ENCODE peak calls at places on chromosomes 7 and 10, in five cellular contexts. N is NT2/D1, I is GM12878, W is HepG2, M is H1. U is an unnamed sample.

GRCh38 chr10:88670497-88670896 is 6.3 kb downstream of the LIPF start:
- DNase-seq in I (no peak), W (no peak), N (no peak), M (no peak), U (no peak)

GRCh38 chr7:45402480-45403218 is 171.5 kb upstream of the ADCY1 start:
- DNase-seq in I (peak), N (no peak), M (no peak), W (no peak), U (no peak)

GRCh38 chr7:131011976-131012375 is 278.0 kb upstream of the KLF14 start:
- DNase-seq in I (no peak), M (no peak), W (no peak), N (no peak), U (no peak)

GRCh38 chr10:13347235-13348156 is 597 bp downstream of the SEPHS1 start:
- DNase-seq in M (peak), N (no peak), W (peak), I (no peak), U (peak)

GRCh38 chr7:22718200-22718711 is 8.7 kb upstream of the IL6 start:
- DNase-seq in W (no peak), N (no peak), M (no peak), I (no peak), U (no peak)

GRCh38 chr7:78530351-78530750 is 731.8 kb downstream of the PHTF2 start:
- DNase-seq in N (no peak), W (peak), I (no peak), M (no peak), U (no peak)

GRCh38 chr10:132722980-132723970 is 62.7 kb downstream of the NKX6-2 start:
- DNase-seq in N (no peak), M (no peak), I (no peak), W (no peak), U (no peak)

GRCh38 chr7:2785071-2785500 is 59.0 kb downstream of the GNA12 start:
- DNase-seq in W (no peak), I (peak), M (no peak), N (no peak), U (no peak)

GRCh38 chr7:109092268-109092667 is 522.6 kb downstream of the DNAJB9 start:
- DNase-seq in M (no peak), N (no peak), I (no peak), W (no peak), U (no peak)

GRCh38 chr10:62561151-62561550 is 187.0 kb downstream of the ZNF365 start:
- DNase-seq in M (no peak), I (no peak), N (no peak), W (no peak), U (no peak)

GRCh38 chr7:30510124-30511074 is 5.8 kb upstream of the GGCT start:
- DNase-seq in M (no peak), I (no peak), W (peak), N (no peak), U (peak)

DNA sequence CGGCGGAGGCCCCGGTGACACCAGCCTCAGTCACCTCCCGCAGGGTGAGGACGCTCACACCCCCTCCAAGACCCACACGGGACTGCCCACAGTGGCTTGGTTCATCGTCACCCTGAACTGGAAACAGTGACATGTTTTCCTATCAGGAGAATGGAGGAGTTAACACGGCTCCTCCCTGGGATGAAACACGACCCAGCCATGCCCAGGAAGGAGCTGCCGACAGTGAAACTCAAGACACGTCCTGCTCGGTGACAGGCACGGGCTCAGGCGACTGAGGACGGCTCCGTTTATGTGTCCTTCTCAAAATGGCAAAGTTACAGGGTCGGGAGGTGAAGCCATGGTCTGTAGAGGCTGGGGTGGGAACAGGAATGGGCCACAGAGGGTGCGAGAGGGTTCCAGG is 272.5 kb downstream of the ADARB2 start:
- DNase-seq in N (no peak), M (no peak), W (no peak), I (no peak), U (peak)
- TF ChIP-seq SUZ12 in N (no peak), M (no peak), W (no peak), I (no peak), U (no peak)

GRCh38 chr10:89810908-89811515 is 109.6 kb downstream of the KIF20B start:
- DNase-seq in M (no peak), N (no peak), I (no peak), W (no peak), U (no peak)

GRCh38 chr10:89805599-89806013 is 104.2 kb downstream of the KIF20B start:
- DNase-seq in M (no peak), I (peak), N (no peak), W (no peak), U (no peak)
- TF ChIP-seq SUZ12 in M (no peak), I (no peak), N (no peak), W (no peak), U (no peak)

DNA sequence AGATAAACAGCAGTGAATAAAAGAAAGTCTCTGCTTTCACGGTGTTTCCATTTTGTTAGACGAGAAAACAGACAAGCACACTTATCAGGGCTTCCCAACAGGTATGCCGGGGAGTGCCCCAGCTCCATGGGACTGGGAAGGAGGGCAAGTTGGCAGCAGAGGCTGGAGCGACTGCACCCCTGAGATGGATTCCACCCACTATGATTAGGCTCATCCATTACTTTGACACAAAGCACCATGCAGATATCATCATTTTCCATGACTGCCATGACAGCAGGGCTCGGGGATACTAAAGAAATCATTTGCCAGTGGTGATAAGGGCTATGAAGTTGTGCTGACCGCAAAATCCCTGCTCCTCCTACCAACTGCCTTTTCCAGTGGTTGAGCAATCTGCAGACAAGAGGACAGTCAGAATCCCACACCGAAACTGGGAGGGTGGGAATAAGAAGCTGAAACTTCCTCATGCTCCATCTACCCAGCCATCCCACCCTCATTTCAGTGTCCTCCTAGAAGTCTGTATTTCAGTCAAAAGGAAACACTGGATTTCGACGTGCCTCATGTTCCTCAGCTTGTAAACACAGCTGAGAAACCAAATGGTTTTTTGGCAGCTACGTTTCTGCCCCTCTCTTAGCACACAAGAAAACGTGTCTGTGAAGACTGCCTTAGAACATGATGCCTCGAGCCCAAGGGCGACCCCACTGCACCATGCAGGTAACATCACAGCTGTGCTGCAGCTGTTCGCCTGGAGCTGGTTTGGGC is 15.5 kb downstream of the CREB3L2 start:
- DNase-seq in N (no peak), W (peak), M (no peak), I (no peak), U (no peak)
- TF ChIP-seq SUZ12 in N (no peak), W (no peak), M (no peak), I (no peak), U (no peak)

GRCh38 chr10:120005408-120006280 is 113.1 kb downstream of the SEC23IP start:
- DNase-seq in W (no peak), N (no peak), M (no peak), I (no peak), U (no peak)
- TF ChIP-seq SUZ12 in W (no peak), N (no peak), M (no peak), I (no peak), U (no peak)

GRCh38 chr10:56316603-56317002 is 44.5 kb downstream of the ZWINT start:
- DNase-seq in I (no peak), N (no peak), W (no peak), M (no peak), U (no peak)

GRCh38 chr10:56318816-56319215 is 42.2 kb downstream of the ZWINT start:
- DNase-seq in N (no peak), M (no peak), I (no peak), W (no peak), U (no peak)

GRCh38 chr10:56317603-56318002 is 43.5 kb downstream of the ZWINT start:
- DNase-seq in M (no peak), N (no peak), W (no peak), I (no peak), U (no peak)

DNA sequence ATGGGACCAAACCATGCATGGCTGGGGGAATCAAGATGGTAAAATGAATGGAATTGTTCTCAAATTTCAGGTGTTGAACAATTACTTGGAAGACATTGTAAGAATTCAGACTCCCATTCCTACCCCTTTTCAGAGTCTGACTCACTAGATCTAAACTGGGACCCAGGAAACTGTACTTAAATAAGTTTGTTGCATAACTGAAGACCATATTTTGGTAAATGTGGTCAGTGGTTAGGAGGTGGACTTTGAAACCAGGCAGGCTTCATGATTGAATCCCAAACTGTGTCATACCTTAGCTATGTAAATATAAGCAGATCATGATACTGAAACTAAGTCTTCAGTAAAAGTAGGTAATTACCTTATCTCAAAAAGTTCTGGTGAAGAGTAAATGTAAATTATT is 41.7 kb downstream of the ZWINT start:
- DNase-seq in M (no peak), W (no peak), I (peak), N (no peak), U (no peak)
- TF ChIP-seq SUZ12 in M (no peak), W (no peak), I (no peak), N (no peak), U (no peak)

GRCh38 chr10:103476046-103476768 is 2.8 kb downstream of the CALHM3 start:
- DNase-seq in M (no peak), I (no peak), N (peak), W (no peak), U (peak)

GRCh38 chr10:103481974-103482531 is 3.0 kb upstream of the CALHM3 start:
- DNase-seq in M (no peak), I (no peak), W (peak), N (no peak), U (peak)

GRCh38 chr10:103479135-103479534 is at the start of gene CALHM3:
- DNase-seq in N (no peak), W (no peak), M (no peak), I (no peak), U (no peak)

GRCh38 chr10:103478671-103479070 is 369 bp downstream of the CALHM3 start:
- DNase-seq in M (no peak), N (no peak), W (no peak), I (no peak), U (no peak)

DNA sequence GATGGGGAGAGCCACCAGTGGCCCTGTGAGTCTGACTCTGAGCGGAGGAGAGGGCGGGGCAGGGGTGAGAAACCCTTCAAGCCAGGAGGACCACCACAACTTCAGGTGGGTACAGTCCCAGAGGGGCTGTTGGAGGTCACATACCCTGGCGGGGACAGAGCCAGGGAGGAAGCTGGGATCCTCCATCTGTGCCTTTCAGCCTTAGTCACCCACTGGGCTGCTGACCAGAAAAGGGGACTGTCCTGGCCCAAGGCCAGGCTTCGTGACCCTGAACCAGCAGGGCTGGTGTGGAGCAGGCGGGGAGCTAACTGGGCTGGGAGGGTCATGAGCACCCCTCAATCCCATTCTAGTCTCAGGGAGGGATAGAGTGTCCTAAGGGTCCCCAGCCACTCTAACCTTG is 1.5 kb upstream of the CALHM3 start:
- DNase-seq in M (no peak), N (no peak), I (no peak), W (no peak), U (no peak)
- TF ChIP-seq SUZ12 in M (no peak), N (no peak), I (no peak), W (no peak), U (no peak)

DNA sequence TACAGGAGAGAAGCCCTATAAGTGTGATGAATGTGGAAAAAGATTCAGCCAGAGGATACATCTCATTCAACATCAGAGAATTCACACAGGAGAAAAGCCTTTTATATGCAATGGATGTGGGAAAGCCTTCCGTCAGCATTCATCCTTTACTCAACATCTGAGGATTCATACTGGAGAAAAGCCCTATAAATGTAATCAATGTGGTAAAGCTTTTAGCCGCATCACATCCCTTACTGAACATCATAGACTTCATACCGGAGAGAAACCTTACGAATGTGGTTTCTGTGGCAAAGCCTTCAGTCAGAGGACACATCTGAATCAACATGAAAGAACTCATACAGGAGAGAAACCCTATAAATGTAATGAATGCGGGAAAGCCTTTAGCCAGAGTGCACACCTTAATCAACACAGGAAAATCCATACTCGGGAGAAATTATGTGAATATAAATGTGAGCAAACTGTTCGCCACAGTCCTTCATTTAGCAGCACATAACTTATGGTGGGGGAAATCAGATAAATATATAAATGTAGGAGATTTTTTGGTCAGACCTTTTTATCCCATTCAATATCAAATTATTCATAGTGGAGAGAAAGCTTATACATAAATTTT is 12.1 kb upstream of the MRPS17 start:
- DNase-seq in N (no peak), M (no peak), I (no peak), W (no peak), U (no peak)
- TF ChIP-seq SUZ12 in N (no peak), M (no peak), I (no peak), W (no peak), U (no peak)

DNA sequence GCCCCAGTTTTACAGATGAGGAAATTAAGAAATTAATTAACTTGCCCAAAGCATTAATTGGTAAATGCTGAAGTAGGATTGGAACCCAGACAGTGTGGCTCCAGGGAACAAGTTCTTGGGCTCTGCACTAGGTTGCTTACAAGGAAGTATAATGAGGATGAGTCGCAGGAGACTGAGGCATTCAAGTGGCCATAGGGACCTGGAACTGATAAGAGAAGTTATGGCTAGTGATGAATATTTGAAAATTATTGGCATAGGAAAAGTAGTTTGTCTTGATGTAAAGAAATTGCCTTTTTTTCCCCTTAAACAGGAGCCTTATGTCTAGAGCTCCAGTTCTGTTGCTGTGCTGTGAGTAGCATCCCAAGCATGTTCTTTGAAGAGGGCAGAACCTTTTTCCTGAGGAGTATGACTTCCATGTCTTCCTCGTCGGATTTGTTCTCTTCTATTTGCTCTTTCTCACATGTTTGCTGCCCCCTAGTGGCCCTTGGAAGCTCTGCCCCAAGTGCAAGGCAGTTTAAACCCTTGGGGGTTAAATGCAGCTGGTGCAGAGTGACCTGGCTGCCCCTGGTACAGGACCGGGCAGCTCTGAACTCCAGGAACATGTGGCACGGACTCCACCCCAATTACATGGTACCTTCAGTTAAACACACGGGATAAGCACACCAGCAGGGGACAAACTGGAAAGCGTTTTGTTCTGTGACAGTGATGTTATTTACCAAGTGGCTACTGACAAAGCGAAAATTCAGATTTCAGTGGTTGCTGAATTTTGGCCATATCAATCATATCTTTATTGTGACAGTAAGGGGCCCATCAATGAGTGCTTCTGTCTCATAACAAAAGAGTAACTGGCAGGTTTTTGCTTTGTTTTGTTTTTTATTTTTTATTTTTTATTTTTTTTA is 148.8 kb downstream of the HECW1 start:
- DNase-seq in I (peak), M (peak), W (peak), N (peak), U (peak)
- TF ChIP-seq SUZ12 in I (no peak), M (no peak), W (no peak), N (no peak), U (no peak)

DNA sequence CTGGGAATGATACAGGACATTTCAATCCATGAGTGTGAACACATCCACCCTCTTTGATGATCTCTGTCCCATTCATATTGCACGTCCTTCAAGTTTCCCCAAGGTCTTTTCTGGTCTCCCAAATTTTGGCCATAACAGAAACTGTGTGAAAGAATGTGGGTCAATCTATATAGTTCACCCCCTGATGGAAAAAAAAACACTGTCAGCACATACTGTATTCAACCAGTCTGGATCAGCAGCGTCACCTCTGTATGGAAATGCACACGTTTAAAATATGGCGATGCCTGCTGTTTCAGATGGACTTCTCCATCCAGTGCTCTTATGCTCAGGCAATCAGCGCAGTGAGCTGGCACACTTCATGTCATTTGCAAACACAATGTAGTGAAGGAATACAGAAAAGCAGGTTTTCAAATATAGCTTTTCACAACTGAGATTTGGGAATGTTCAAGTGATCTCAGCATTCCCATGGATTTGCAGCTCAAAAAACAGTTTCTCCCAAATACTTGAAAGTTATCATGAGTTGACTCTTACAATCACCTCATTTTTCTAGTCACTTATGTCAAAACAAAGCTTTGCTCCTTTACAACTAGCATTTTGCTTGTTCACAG is 61.2 kb downstream of the FAM13C start:
- DNase-seq in I (no peak), W (no peak), M (no peak), N (no peak), U (no peak)
- TF ChIP-seq SUZ12 in I (no peak), W (no peak), M (no peak), N (no peak), U (no peak)

GRCh38 chr7:139509535-139509934 is 13.9 kb upstream of the CLEC2L start:
- DNase-seq in N (no peak), M (no peak), W (no peak), I (no peak), U (no peak)

GRCh38 chr7:139515266-139515665 is 8.2 kb upstream of the CLEC2L start:
- DNase-seq in M (no peak), W (no peak), N (no peak), I (no peak), U (no peak)
- TF ChIP-seq SUZ12 in M (no peak), W (no peak), N (no peak), I (no peak), U (no peak)

U was measured in HEK293T.